ENCODE peak calls at places on chromosomes 13 and 19, in nine cellular contexts. One of them, this sample, is unnamed.

GRCh38 chr19:7739801-7740659 is 7.3 kb downstream of the CD209 start:
- DNase-seq in sigmoid colon: no peak
- DNase-seq in transverse colon: no peak
- DNase-seq in GM23338: no peak
- DNase-seq in Panc1: no peak
- DNase-seq in stomach: no peak
- DNase-seq in GM12892: no peak
- DNase-seq in SK-N-SH: no peak
- DNase-seq in breast epithelium: no peak
- DNase-seq in this sample: no peak

GRCh38 chr13:59747529-59747928 is 416.2 kb downstream of the DIAPH3 start:
- DNase-seq in sigmoid colon: no peak
- DNase-seq in transverse colon: no peak
- DNase-seq in GM23338: peak; percentile 38
- DNase-seq in Panc1: no peak
- DNase-seq in stomach: no peak
- DNase-seq in GM12892: no peak
- DNase-seq in SK-N-SH: no peak
- DNase-seq in breast epithelium: no peak
- DNase-seq in this sample: peak; percentile 3

GRCh38 chr13:98222081-98222554 is 45.0 kb upstream of the RNF113B start:
- DNase-seq in sigmoid colon: no peak
- DNase-seq in transverse colon: peak; percentile 37
- DNase-seq in GM23338: no peak
- DNase-seq in Panc1: no peak
- DNase-seq in stomach: peak; percentile 82
- DNase-seq in GM12892: no peak
- DNase-seq in SK-N-SH: no peak
- DNase-seq in breast epithelium: no peak
- DNase-seq in this sample: no peak

GRCh38 chr19:8111376-8111775 is 38.0 kb downstream of the FBN3 start:
- DNase-seq in sigmoid colon: no peak
- DNase-seq in transverse colon: no peak
- DNase-seq in GM23338: no peak
- DNase-seq in Panc1: no peak
- DNase-seq in stomach: no peak
- DNase-seq in GM12892: no peak
- DNase-seq in SK-N-SH: no peak
- DNase-seq in breast epithelium: no peak
- DNase-seq in this sample: no peak

GRCh38 chr19:8688930-8689329 is 9.7 kb downstream of the ACTL9 start:
- DNase-seq in sigmoid colon: no peak
- DNase-seq in transverse colon: no peak
- DNase-seq in GM23338: no peak
- DNase-seq in Panc1: no peak
- DNase-seq in stomach: no peak
- DNase-seq in GM12892: no peak
- DNase-seq in SK-N-SH: no peak
- DNase-seq in breast epithelium: no peak
- DNase-seq in this sample: no peak

GRCh38 chr19:307111-307531 is 15.9 kb upstream of the PLPP2 start:
- DNase-seq in sigmoid colon: no peak
- DNase-seq in transverse colon: no peak
- DNase-seq in GM23338: no peak
- DNase-seq in Panc1: no peak
- DNase-seq in stomach: no peak
- DNase-seq in GM12892: peak; percentile 25
- DNase-seq in SK-N-SH: peak; percentile 22
- DNase-seq in breast epithelium: no peak
- DNase-seq in this sample: no peak

GRCh38 chr19:46000497-46001246 is 5.4 kb downstream of the CCDC61 start:
- DNase-seq in sigmoid colon: no peak
- DNase-seq in transverse colon: peak; percentile 69
- DNase-seq in GM23338: peak; percentile 85
- DNase-seq in Panc1: no peak
- DNase-seq in stomach: peak; percentile 79
- DNase-seq in GM12892: peak; percentile 90
- DNase-seq in SK-N-SH: peak; percentile 95
- DNase-seq in breast epithelium: peak; percentile 53
- DNase-seq in this sample: no peak

GRCh38 chr13:99658266-99658991 is 157.2 kb downstream of the TM9SF2 start:
- DNase-seq in sigmoid colon: peak; percentile 72
- DNase-seq in transverse colon: peak; percentile 37
- DNase-seq in GM23338: peak; percentile 80
- DNase-seq in Panc1: no peak
- DNase-seq in stomach: peak; percentile 65
- DNase-seq in GM12892: no peak
- DNase-seq in SK-N-SH: peak; percentile 59
- DNase-seq in breast epithelium: peak; percentile 35
- DNase-seq in this sample: no peak

GRCh38 chr19:49421039-49421877 is 2.0 kb downstream of the PTH2 start:
- DNase-seq in sigmoid colon: no peak
- DNase-seq in transverse colon: peak; percentile 42
- DNase-seq in GM23338: peak; percentile 99
- DNase-seq in Panc1: no peak
- DNase-seq in stomach: peak; percentile 55
- DNase-seq in GM12892: peak; percentile 61
- DNase-seq in SK-N-SH: peak; percentile 95
- DNase-seq in breast epithelium: peak; percentile 54
- DNase-seq in this sample: no peak

GRCh38 chr13:23427342-23428182 is 5.9 kb downstream of the SACS start:
- DNase-seq in sigmoid colon: peak; percentile 93
- DNase-seq in transverse colon: peak; percentile 33
- DNase-seq in GM23338: no peak
- DNase-seq in Panc1: peak; percentile 77
- DNase-seq in stomach: peak; percentile 43
- DNase-seq in GM12892: no peak
- DNase-seq in SK-N-SH: no peak
- DNase-seq in breast epithelium: peak; percentile 57
- DNase-seq in this sample: no peak

GRCh38 chr13:33218020-33218419 is 67.5 kb downstream of the STARD13 start:
- DNase-seq in sigmoid colon: no peak
- DNase-seq in transverse colon: no peak
- DNase-seq in GM23338: peak; percentile 44
- DNase-seq in Panc1: no peak
- DNase-seq in stomach: no peak
- DNase-seq in GM12892: no peak
- DNase-seq in SK-N-SH: no peak
- DNase-seq in breast epithelium: no peak
- DNase-seq in this sample: peak; percentile 15

GRCh38 chr19:19823916-19824315 is 2.4 kb upstream of the ZNF506 start:
- DNase-seq in sigmoid colon: no peak
- DNase-seq in transverse colon: no peak
- DNase-seq in GM23338: no peak
- DNase-seq in Panc1: no peak
- DNase-seq in stomach: no peak
- DNase-seq in GM12892: no peak
- DNase-seq in SK-N-SH: no peak
- DNase-seq in breast epithelium: no peak
- DNase-seq in this sample: no peak

GRCh38 chr19:918481-919156 is 1.5 kb downstream of the KISS1R start:
- DNase-seq in sigmoid colon: no peak
- DNase-seq in transverse colon: no peak
- DNase-seq in GM23338: peak; percentile 74
- DNase-seq in Panc1: no peak
- DNase-seq in stomach: no peak
- DNase-seq in GM12892: no peak
- DNase-seq in SK-N-SH: no peak
- DNase-seq in breast epithelium: no peak
- DNase-seq in this sample: no peak

GRCh38 chr13:70580825-70581224 is 472.6 kb upstream of the KLHL1 start:
- DNase-seq in sigmoid colon: no peak
- DNase-seq in transverse colon: no peak
- DNase-seq in GM23338: no peak
- DNase-seq in Panc1: no peak
- DNase-seq in stomach: no peak
- DNase-seq in GM12892: no peak
- DNase-seq in SK-N-SH: no peak
- DNase-seq in breast epithelium: no peak
- DNase-seq in this sample: no peak

GRCh38 chr13:99380402-99380801 is 73.2 kb upstream of the GPR183 start:
- DNase-seq in sigmoid colon: no peak
- DNase-seq in transverse colon: no peak
- DNase-seq in GM23338: no peak
- DNase-seq in Panc1: no peak
- DNase-seq in stomach: no peak
- DNase-seq in GM12892: no peak
- DNase-seq in SK-N-SH: no peak
- DNase-seq in breast epithelium: no peak
- DNase-seq in this sample: no peak

GRCh38 chr19:41223431-41224234 is 4.6 kb downstream of the AXL start:
- DNase-seq in sigmoid colon: peak; percentile 72
- DNase-seq in transverse colon: no peak
- DNase-seq in GM23338: peak; percentile 76
- DNase-seq in Panc1: no peak
- DNase-seq in stomach: no peak
- DNase-seq in GM12892: no peak
- DNase-seq in SK-N-SH: no peak
- DNase-seq in breast epithelium: no peak
- DNase-seq in this sample: peak; percentile 49

GRCh38 chr19:40213251-40213793 is 4.9 kb downstream of the TTC9B start:
- DNase-seq in sigmoid colon: no peak
- DNase-seq in transverse colon: no peak
- DNase-seq in GM23338: no peak
- DNase-seq in Panc1: no peak
- DNase-seq in stomach: no peak
- DNase-seq in GM12892: no peak
- DNase-seq in SK-N-SH: no peak
- DNase-seq in breast epithelium: no peak
- DNase-seq in this sample: no peak

GRCh38 chr19:15555759-15556633 is 47.7 kb downstream of the CYP4F22 start:
- DNase-seq in sigmoid colon: peak; percentile 93
- DNase-seq in transverse colon: peak; percentile 91
- DNase-seq in GM23338: peak; percentile 98
- DNase-seq in Panc1: peak; percentile 73
- DNase-seq in stomach: peak; percentile 88
- DNase-seq in GM12892: peak; percentile 83
- DNase-seq in SK-N-SH: peak; percentile 93
- DNase-seq in breast epithelium: peak; percentile 86
- DNase-seq in this sample: peak; percentile 93
- TF ChIP-seq POLR2AphosphoS5 in sigmoid colon: no peak
- TF ChIP-seq POLR2AphosphoS5 in transverse colon: no peak
- TF ChIP-seq POLR2AphosphoS5 in GM23338: no peak
- TF ChIP-seq POLR2AphosphoS5 in Panc1: no peak
- TF ChIP-seq POLR2AphosphoS5 in stomach: no peak
- TF ChIP-seq POLR2AphosphoS5 in GM12892: no peak
- TF ChIP-seq POLR2AphosphoS5 in SK-N-SH: no peak
- TF ChIP-seq POLR2AphosphoS5 in breast epithelium: no peak
- TF ChIP-seq POLR2AphosphoS5 in this sample: peak; percentile 81

GRCh38 chr19:10828981-10829821 is 6.8 kb downstream of the TMED1 start:
- DNase-seq in sigmoid colon: no peak
- DNase-seq in transverse colon: no peak
- DNase-seq in GM23338: peak; percentile 74
- DNase-seq in Panc1: no peak
- DNase-seq in stomach: no peak
- DNase-seq in GM12892: no peak
- DNase-seq in SK-N-SH: peak; percentile 36
- DNase-seq in breast epithelium: no peak
- DNase-seq in this sample: no peak
- TF ChIP-seq POLR2AphosphoS5 in sigmoid colon: no peak
- TF ChIP-seq POLR2AphosphoS5 in transverse colon: no peak
- TF ChIP-seq POLR2AphosphoS5 in GM23338: no peak
- TF ChIP-seq POLR2AphosphoS5 in Panc1: peak; percentile 7
- TF ChIP-seq POLR2AphosphoS5 in stomach: no peak
- TF ChIP-seq POLR2AphosphoS5 in GM12892: no peak
- TF ChIP-seq POLR2AphosphoS5 in SK-N-SH: no peak
- TF ChIP-seq POLR2AphosphoS5 in breast epithelium: no peak
- TF ChIP-seq POLR2AphosphoS5 in this sample: no peak

DNA sequence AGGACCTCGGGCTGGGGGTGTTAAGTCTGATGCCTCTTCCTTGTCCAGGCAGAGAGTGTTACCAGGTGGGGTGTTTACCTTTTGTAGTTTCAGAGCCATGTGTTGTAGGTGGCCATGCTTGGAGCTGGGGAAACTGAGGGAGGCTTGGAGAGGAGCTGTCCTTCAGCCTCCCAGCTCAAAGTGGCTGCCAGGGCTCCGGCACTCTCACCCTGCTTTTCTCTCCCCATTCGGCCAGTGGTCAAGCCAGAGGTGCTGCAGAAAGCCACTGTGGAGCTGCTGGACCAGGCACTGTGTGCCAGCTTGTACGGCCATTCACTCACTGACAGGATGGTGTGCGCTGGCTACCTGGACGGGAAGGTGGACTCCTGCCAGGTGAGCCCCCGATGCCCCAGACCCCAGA is 17.4 kb downstream of the TIMM13 start:
- DNase-seq in sigmoid colon: no peak
- DNase-seq in transverse colon: no peak
- DNase-seq in GM23338: no peak
- DNase-seq in Panc1: no peak
- DNase-seq in stomach: no peak
- DNase-seq in GM12892: no peak
- DNase-seq in SK-N-SH: no peak
- DNase-seq in breast epithelium: no peak
- DNase-seq in this sample: no peak
- TF ChIP-seq POLR2AphosphoS5 in sigmoid colon: no peak
- TF ChIP-seq POLR2AphosphoS5 in transverse colon: no peak
- TF ChIP-seq POLR2AphosphoS5 in GM23338: no peak
- TF ChIP-seq POLR2AphosphoS5 in Panc1: no peak
- TF ChIP-seq POLR2AphosphoS5 in stomach: no peak
- TF ChIP-seq POLR2AphosphoS5 in GM12892: no peak
- TF ChIP-seq POLR2AphosphoS5 in SK-N-SH: no peak
- TF ChIP-seq POLR2AphosphoS5 in breast epithelium: no peak
- TF ChIP-seq POLR2AphosphoS5 in this sample: no peak

GRCh38 chr19:18514800-18515682 is 6.8 kb downstream of the ELL start:
- DNase-seq in sigmoid colon: peak; percentile 83
- DNase-seq in transverse colon: peak; percentile 80
- DNase-seq in GM23338: no peak
- DNase-seq in Panc1: no peak
- DNase-seq in stomach: peak; percentile 71
- DNase-seq in GM12892: no peak
- DNase-seq in SK-N-SH: no peak
- DNase-seq in breast epithelium: peak; percentile 34
- DNase-seq in this sample: no peak
- TF ChIP-seq POLR2AphosphoS5 in sigmoid colon: no peak
- TF ChIP-seq POLR2AphosphoS5 in transverse colon: peak; percentile 66
- TF ChIP-seq POLR2AphosphoS5 in GM23338: no peak
- TF ChIP-seq POLR2AphosphoS5 in Panc1: no peak
- TF ChIP-seq POLR2AphosphoS5 in stomach: peak; percentile 47
- TF ChIP-seq POLR2AphosphoS5 in GM12892: no peak
- TF ChIP-seq POLR2AphosphoS5 in SK-N-SH: no peak
- TF ChIP-seq POLR2AphosphoS5 in breast epithelium: peak; percentile 82
- TF ChIP-seq POLR2AphosphoS5 in this sample: no peak

GRCh38 chr19:35336166-35336955 is 7.4 kb downstream of the CD22 start:
- DNase-seq in sigmoid colon: no peak
- DNase-seq in transverse colon: no peak
- DNase-seq in GM23338: no peak
- DNase-seq in Panc1: no peak
- DNase-seq in stomach: no peak
- DNase-seq in GM12892: no peak
- DNase-seq in SK-N-SH: no peak
- DNase-seq in breast epithelium: no peak
- DNase-seq in this sample: no peak
- TF ChIP-seq POLR2AphosphoS5 in sigmoid colon: no peak
- TF ChIP-seq POLR2AphosphoS5 in transverse colon: no peak
- TF ChIP-seq POLR2AphosphoS5 in GM23338: no peak
- TF ChIP-seq POLR2AphosphoS5 in Panc1: no peak
- TF ChIP-seq POLR2AphosphoS5 in stomach: no peak
- TF ChIP-seq POLR2AphosphoS5 in GM12892: no peak
- TF ChIP-seq POLR2AphosphoS5 in SK-N-SH: no peak
- TF ChIP-seq POLR2AphosphoS5 in breast epithelium: no peak
- TF ChIP-seq POLR2AphosphoS5 in this sample: no peak

GRCh38 chr13:28716511-28716910 is 2.3 kb downstream of the SLC46A3 start:
- DNase-seq in sigmoid colon: peak; percentile 85
- DNase-seq in transverse colon: peak; percentile 77
- DNase-seq in GM23338: no peak
- DNase-seq in Panc1: peak; percentile 54
- DNase-seq in stomach: no peak
- DNase-seq in GM12892: no peak
- DNase-seq in SK-N-SH: no peak
- DNase-seq in breast epithelium: peak; percentile 38
- DNase-seq in this sample: peak; percentile 35
- TF ChIP-seq POLR2AphosphoS5 in sigmoid colon: peak; percentile 52
- TF ChIP-seq POLR2AphosphoS5 in transverse colon: peak; percentile 75
- TF ChIP-seq POLR2AphosphoS5 in GM23338: no peak
- TF ChIP-seq POLR2AphosphoS5 in Panc1: no peak
- TF ChIP-seq POLR2AphosphoS5 in stomach: peak; percentile 34
- TF ChIP-seq POLR2AphosphoS5 in GM12892: no peak
- TF ChIP-seq POLR2AphosphoS5 in SK-N-SH: no peak
- TF ChIP-seq POLR2AphosphoS5 in breast epithelium: no peak
- TF ChIP-seq POLR2AphosphoS5 in this sample: no peak

This sample was measured in HCT116.